ENCODE peak calls at places on chromosomes 5 and 9, in five cellular contexts. One of them, this sample, is unnamed. For H3K36me3 and H3K4me1, the result is how much of the 10 kb centered on the place peaks cover.

GRCh38 chr5:5221731-5222130 is 81.6 kb downstream of the ADAMTS16 start:
- DNase-seq in ovary: no peak
- DNase-seq in ascending aorta: no peak
- DNase-seq in iPS DF 6.9: no peak
- DNase-seq in Peyer's patch: no peak
- DNase-seq in this sample: no peak

GRCh38 chr5:124180523-124181461 is 565.6 kb downstream of the ZNF608 start:
- DNase-seq in ovary: no peak
- DNase-seq in ascending aorta: no peak
- DNase-seq in iPS DF 6.9: no peak
- DNase-seq in Peyer's patch: no peak
- DNase-seq in this sample: no peak

GRCh38 chr9:132880311-132880661 is 1.6 kb downstream of the SPACA9 start:
- DNase-seq in ovary: no peak
- DNase-seq in ascending aorta: no peak
- DNase-seq in iPS DF 6.9: no peak
- DNase-seq in Peyer's patch: no peak
- DNase-seq in this sample: no peak

GRCh38 chr9:99255651-99256050 is 33.6 kb downstream of the SEC61B start:
- DNase-seq in ovary: no peak
- DNase-seq in ascending aorta: no peak
- DNase-seq in iPS DF 6.9: no peak
- DNase-seq in Peyer's patch: no peak
- DNase-seq in this sample: no peak

GRCh38 chr5:65803699-65804426 is 81.9 kb downstream of the NLN start:
- DNase-seq in ovary: no peak
- DNase-seq in ascending aorta: no peak
- DNase-seq in iPS DF 6.9: no peak
- DNase-seq in Peyer's patch: no peak
- DNase-seq in this sample: no peak

GRCh38 chr5:180646963-180647305 is 2.5 kb downstream of the FLT4 start:
- DNase-seq in ovary: no peak
- DNase-seq in ascending aorta: no peak
- DNase-seq in iPS DF 6.9: no peak
- DNase-seq in Peyer's patch: no peak
- DNase-seq in this sample: peak

GRCh38 chr5:158387499-158387898 is 528.6 kb upstream of the CLINT1 start:
- DNase-seq in ovary: no peak
- DNase-seq in ascending aorta: no peak
- DNase-seq in iPS DF 6.9: no peak
- DNase-seq in Peyer's patch: no peak
- DNase-seq in this sample: no peak

GRCh38 chr9:73143606-73144328 is 7.9 kb upstream of the ANXA1 start:
- DNase-seq in ovary: no peak
- DNase-seq in ascending aorta: no peak
- DNase-seq in iPS DF 6.9: no peak
- DNase-seq in Peyer's patch: no peak
- DNase-seq in this sample: no peak

GRCh38 chr5:116571568-116572321 is 2.9 kb downstream of the SEMA6A start:
- DNase-seq in ovary: no peak
- DNase-seq in ascending aorta: no peak
- DNase-seq in iPS DF 6.9: no peak
- DNase-seq in Peyer's patch: no peak
- DNase-seq in this sample: no peak

GRCh38 chr9:37512439-37512838 is 26.7 kb downstream of the POLR1E start:
- DNase-seq in ovary: no peak
- DNase-seq in ascending aorta: no peak
- DNase-seq in iPS DF 6.9: no peak
- DNase-seq in Peyer's patch: no peak
- DNase-seq in this sample: no peak

GRCh38 chr5:14790220-14790619 is 81.4 kb downstream of the ANKH start:
- DNase-seq in ovary: no peak
- DNase-seq in ascending aorta: no peak
- DNase-seq in iPS DF 6.9: no peak
- DNase-seq in Peyer's patch: no peak
- DNase-seq in this sample: no peak

GRCh38 chr9:2916382-2916985 is 72.6 kb upstream of the PUM3 start:
- DNase-seq in ovary: no peak
- DNase-seq in ascending aorta: no peak
- DNase-seq in iPS DF 6.9: no peak
- DNase-seq in Peyer's patch: no peak
- DNase-seq in this sample: no peak

GRCh38 chr5:141742866-141743651 is 61.0 kb upstream of the ARAP3 start:
- DNase-seq in ovary: no peak
- DNase-seq in ascending aorta: no peak
- DNase-seq in iPS DF 6.9: no peak
- DNase-seq in Peyer's patch: no peak
- DNase-seq in this sample: no peak

GRCh38 chr5:103442756-103443155 is 119.8 kb downstream of the NUDT12 start:
- DNase-seq in ovary: no peak
- DNase-seq in ascending aorta: no peak
- DNase-seq in iPS DF 6.9: no peak
- DNase-seq in Peyer's patch: no peak
- DNase-seq in this sample: no peak

GRCh38 chr5:83169938-83170337 is 92.6 kb downstream of the XRCC4 start:
- DNase-seq in ovary: no peak
- DNase-seq in ascending aorta: no peak
- DNase-seq in iPS DF 6.9: no peak
- DNase-seq in Peyer's patch: no peak
- DNase-seq in this sample: no peak

GRCh38 chr5:142109356-142110045 is 922 bp downstream of the NDFIP1 start:
- DNase-seq in ovary: peak
- DNase-seq in ascending aorta: no peak
- DNase-seq in iPS DF 6.9: no peak
- DNase-seq in Peyer's patch: no peak
- DNase-seq in this sample: no peak

GRCh38 chr5:146816775-146817387 is 61.7 kb downstream of the PPP2R2B start:
- DNase-seq in ovary: no peak
- DNase-seq in ascending aorta: no peak
- DNase-seq in iPS DF 6.9: no peak
- DNase-seq in Peyer's patch: no peak
- DNase-seq in this sample: no peak

GRCh38 chr9:89919171-89919681 is 314.4 kb downstream of the GADD45G start:
- DNase-seq in ovary: no peak
- DNase-seq in ascending aorta: no peak
- DNase-seq in iPS DF 6.9: no peak
- DNase-seq in Peyer's patch: peak
- DNase-seq in this sample: no peak

GRCh38 chr5:170006016-170006415 is 25.7 kb upstream of the INSYN2B start:
- DNase-seq in ovary: no peak
- DNase-seq in ascending aorta: no peak
- DNase-seq in iPS DF 6.9: no peak
- DNase-seq in Peyer's patch: no peak
- DNase-seq in this sample: no peak

GRCh38 chr5:138792181-138792808 is 39.1 kb downstream of the CTNNA1 start:
- DNase-seq in ovary: no peak
- DNase-seq in ascending aorta: no peak
- DNase-seq in iPS DF 6.9: no peak
- DNase-seq in Peyer's patch: no peak
- DNase-seq in this sample: no peak

GRCh38 chr5:175444060-175444904 is at the start of gene DRD1:
- DNase-seq in ovary: no peak
- DNase-seq in ascending aorta: no peak
- DNase-seq in iPS DF 6.9: no peak
- DNase-seq in Peyer's patch: no peak
- DNase-seq in this sample: peak

GRCh38 chr5:143402464-143403356 is 776 bp downstream of the NR3C1 start:
- DNase-seq in ovary: peak
- DNase-seq in ascending aorta: peak
- DNase-seq in iPS DF 6.9: no peak
- DNase-seq in Peyer's patch: peak
- DNase-seq in this sample: peak

GRCh38 chr5:147949711-147950573 is 43.6 kb upstream of the C5orf46 start:
- DNase-seq in ovary: no peak
- DNase-seq in ascending aorta: no peak
- DNase-seq in iPS DF 6.9: no peak
- DNase-seq in Peyer's patch: no peak
- DNase-seq in this sample: no peak

GRCh38 chr5:103466494-103466893 is 96.1 kb downstream of the NUDT12 start:
- DNase-seq in ovary: no peak
- DNase-seq in ascending aorta: no peak
- DNase-seq in iPS DF 6.9: no peak
- DNase-seq in Peyer's patch: no peak
- DNase-seq in this sample: no peak

GRCh38 chr9:109115931-109116541 is 3.7 kb downstream of the TMEM245 start:
- DNase-seq in ovary: peak
- DNase-seq in ascending aorta: no peak
- DNase-seq in iPS DF 6.9: no peak
- DNase-seq in Peyer's patch: no peak
- DNase-seq in this sample: no peak

GRCh38 chr5:179313849-179314521 is 31.3 kb downstream of the ADAMTS2 start:
- DNase-seq in ovary: peak
- DNase-seq in ascending aorta: peak
- DNase-seq in iPS DF 6.9: no peak
- DNase-seq in Peyer's patch: no peak
- DNase-seq in this sample: peak

GRCh38 chr9:134570151-134570621 is 71.4 kb upstream of the COL5A1 start:
- DNase-seq in ovary: peak
- DNase-seq in ascending aorta: peak
- DNase-seq in iPS DF 6.9: no peak
- DNase-seq in Peyer's patch: no peak
- DNase-seq in this sample: peak

GRCh38 chr5:24714757-24715156 is 70.0 kb upstream of the CDH10 start:
- DNase-seq in ovary: no peak
- DNase-seq in ascending aorta: no peak
- DNase-seq in iPS DF 6.9: no peak
- DNase-seq in Peyer's patch: no peak
- DNase-seq in this sample: no peak

GRCh38 chr9:4359016-4359415 is 59.1 kb upstream of the GLIS3 start:
- DNase-seq in ovary: no peak
- DNase-seq in ascending aorta: no peak
- DNase-seq in iPS DF 6.9: no peak
- DNase-seq in Peyer's patch: no peak
- DNase-seq in this sample: no peak

GRCh38 chr9:95757026-95757425 is 118.5 kb upstream of the ERCC6L2 start:
- DNase-seq in ovary: no peak
- DNase-seq in ascending aorta: no peak
- DNase-seq in iPS DF 6.9: no peak
- DNase-seq in Peyer's patch: no peak
- DNase-seq in this sample: no peak

GRCh38 chr9:93072383-93072795 is 13.9 kb downstream of the SUSD3 start:
- DNase-seq in ovary: peak
- DNase-seq in ascending aorta: no peak
- DNase-seq in iPS DF 6.9: no peak
- DNase-seq in Peyer's patch: no peak
- DNase-seq in this sample: no peak

GRCh38 chr5:102668220-102668930 is 86.7 kb upstream of the PAM start:
- DNase-seq in ovary: no peak
- DNase-seq in ascending aorta: no peak
- DNase-seq in iPS DF 6.9: no peak
- DNase-seq in Peyer's patch: no peak
- DNase-seq in this sample: no peak

GRCh38 chr5:174159327-174160247 is 114.1 kb downstream of the NSG2 start:
- DNase-seq in ovary: no peak
- DNase-seq in ascending aorta: no peak
- DNase-seq in iPS DF 6.9: no peak
- DNase-seq in Peyer's patch: no peak
- DNase-seq in this sample: no peak

GRCh38 chr9:136044207-136044970 is 50.7 kb downstream of the NACC2 start:
- DNase-seq in ovary: no peak
- DNase-seq in ascending aorta: no peak
- DNase-seq in iPS DF 6.9: no peak
- DNase-seq in Peyer's patch: no peak
- DNase-seq in this sample: no peak
- H3K36me3 ChIP-seq in ovary: under half
- H3K36me3 ChIP-seq in ascending aorta: under half
- H3K36me3 ChIP-seq in iPS DF 6.9: under half
- H3K36me3 ChIP-seq in Peyer's patch: under half
- H3K36me3 ChIP-seq in this sample: under half

DNA sequence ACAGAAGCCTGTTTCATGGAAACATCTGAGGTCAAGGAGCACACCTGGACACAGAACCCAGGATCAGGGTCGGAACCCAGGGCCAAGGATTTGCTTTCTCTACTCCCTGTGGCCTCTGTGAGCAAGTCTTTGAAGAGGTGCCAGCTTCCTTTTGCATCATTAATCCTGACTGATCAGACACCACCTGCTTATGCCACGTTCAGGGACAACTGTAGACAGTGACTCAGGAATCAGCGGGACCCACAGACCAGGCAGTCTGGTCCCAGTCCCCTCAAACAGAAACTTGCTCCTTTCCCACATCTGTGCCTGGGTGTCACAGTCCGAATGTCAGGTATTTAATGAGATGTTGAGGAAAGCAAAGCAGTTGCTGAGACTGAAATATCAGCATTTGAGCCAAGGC is 154.8 kb downstream of the SGCD start:
- DNase-seq in ovary: no peak
- DNase-seq in ascending aorta: no peak
- DNase-seq in iPS DF 6.9: no peak
- DNase-seq in Peyer's patch: no peak
- DNase-seq in this sample: no peak
- H3K4me1 ChIP-seq in ovary: under half
- H3K4me1 ChIP-seq in ascending aorta: under half
- H3K4me1 ChIP-seq in iPS DF 6.9: under half
- H3K4me1 ChIP-seq in Peyer's patch: under half
- H3K4me1 ChIP-seq in this sample: under half

DNA sequence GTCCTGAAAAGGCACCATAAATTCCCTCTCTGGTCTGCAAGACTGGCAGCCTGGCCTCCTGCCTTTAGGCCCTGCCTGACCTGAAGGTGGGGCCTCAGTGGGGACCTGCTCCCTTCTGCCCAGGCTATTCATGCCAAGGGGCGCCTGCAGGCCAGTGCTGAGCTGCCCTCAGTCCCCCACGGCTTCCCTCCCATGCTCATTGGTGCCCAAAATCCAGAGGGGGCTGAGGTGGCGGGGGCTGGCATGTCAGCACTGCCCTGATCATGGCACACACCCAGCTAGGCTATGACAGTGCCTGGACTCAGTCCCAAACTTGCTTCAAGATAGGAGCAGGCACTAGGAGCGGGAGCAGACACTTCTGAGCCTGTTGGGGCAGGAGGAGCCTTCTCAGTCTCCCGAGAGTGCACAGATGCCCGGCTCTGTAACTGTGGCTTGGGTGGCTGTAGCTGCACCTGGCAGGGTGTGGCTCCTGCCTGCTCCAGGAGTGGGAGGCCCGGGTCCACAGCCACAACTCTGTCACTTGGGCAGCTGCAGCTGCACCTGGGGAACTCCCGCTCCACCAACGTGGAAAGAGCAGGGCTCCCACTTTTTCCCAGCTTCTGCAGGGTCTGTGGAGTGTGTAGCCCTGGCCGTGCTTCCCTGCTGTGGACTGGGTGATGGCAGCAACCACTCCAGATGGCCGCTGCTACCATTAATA is 49.0 kb downstream of the NDUFAF2 start:
- DNase-seq in ovary: no peak
- DNase-seq in ascending aorta: no peak
- DNase-seq in iPS DF 6.9: no peak
- DNase-seq in Peyer's patch: no peak
- DNase-seq in this sample: no peak
- H3K4me3 ChIP-seq in ovary: no peak
- H3K4me3 ChIP-seq in ascending aorta: no peak
- H3K4me3 ChIP-seq in iPS DF 6.9: no peak
- H3K4me3 ChIP-seq in Peyer's patch: no peak
- H3K4me3 ChIP-seq in this sample: no peak

DNA sequence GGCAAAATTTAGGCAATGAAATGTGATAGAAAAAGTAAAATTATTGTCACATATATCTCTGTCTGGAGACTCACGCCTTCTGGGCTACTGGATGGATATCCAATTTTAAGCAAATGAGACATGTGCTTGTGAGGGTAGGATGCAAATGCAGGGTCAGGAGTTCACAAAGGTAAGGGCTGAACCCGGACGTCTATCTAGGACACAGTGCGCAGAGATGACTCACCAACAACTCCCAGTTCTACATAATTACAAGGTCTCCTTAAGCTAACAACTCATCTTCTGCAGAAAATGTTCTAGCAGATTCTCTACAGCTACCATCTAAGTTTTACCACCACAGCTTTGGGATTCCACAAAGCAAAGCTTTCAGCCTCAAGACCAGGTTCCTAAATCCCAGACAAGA is 160.5 kb downstream of the ENTREP1 start:
- DNase-seq in ovary: no peak
- DNase-seq in ascending aorta: no peak
- DNase-seq in iPS DF 6.9: no peak
- DNase-seq in Peyer's patch: no peak
- DNase-seq in this sample: no peak
- H3K36me3 ChIP-seq in ovary: under half
- H3K36me3 ChIP-seq in ascending aorta: under half
- H3K36me3 ChIP-seq in iPS DF 6.9: under half
- H3K36me3 ChIP-seq in Peyer's patch: under half
- H3K36me3 ChIP-seq in this sample: under half

This sample was measured in upper lobe of right lung.